ENCODE peak calls at places on chromosomes 4 and X, in six cellular contexts. E, U, W, Y, C and R are unnamed samples.

GRCh38 chr4:96983830-96984229 is 1143.9 kb downstream of the PDHA2 start:
- DNase-seq in E (no peak), U (no peak), W (no peak), Y (no peak), C (no peak), R (no peak)

GRCh38 chr4:29081230-29081955 is 1638.8 kb upstream of the PCDH7 start:
- DNase-seq in E (no peak), U (no peak), W (no peak), Y (no peak), C (no peak), R (no peak)

GRCh38 chr4:82044141-82044993 is 329.4 kb downstream of the HNRNPD start:
- DNase-seq in E (no peak), U (no peak), W (no peak), Y (peak), C (peak), R (peak)

GRCh38 chr4:34181311-34181808 is 2063.0 kb downstream of the ARAP2 start:
- DNase-seq in E (no peak), U (no peak), W (no peak), Y (no peak), C (no peak), R (no peak)

GRCh38 chrX:24014388-24015018 is 12.5 kb downstream of the KLHL15 start:
- DNase-seq in E (peak), U (no peak), W (no peak), Y (no peak), C (no peak), R (no peak)

GRCh38 chr4:15436515-15436914 is 8.7 kb downstream of the C1QTNF7 start:
- DNase-seq in E (no peak), U (no peak), W (no peak), Y (no peak), C (peak), R (no peak)

GRCh38 chr4:172962564-172963353 is 205.9 kb upstream of the GALNT7 start:
- DNase-seq in E (no peak), U (no peak), W (no peak), Y (no peak), C (no peak), R (no peak)

GRCh38 chrX:31333181-31333831 is 261.5 kb upstream of the FTHL17 start:
- DNase-seq in E (no peak), U (peak), W (no peak), Y (no peak), C (no peak), R (no peak)

GRCh38 chrX:102714994-102715393 is 2.7 kb downstream of the GPRASP2 start:
- DNase-seq in E (no peak), U (no peak), W (no peak), Y (peak), C (peak), R (no peak)

GRCh38 chr4:147361726-147362125 is 119.2 kb upstream of the EDNRA start:
- DNase-seq in E (no peak), U (no peak), W (no peak), Y (no peak), C (no peak), R (no peak)
- H3K4me3 ChIP-seq in E (no peak), U (no peak), W (no peak), Y (no peak), C (no peak), R (no peak)

DNA sequence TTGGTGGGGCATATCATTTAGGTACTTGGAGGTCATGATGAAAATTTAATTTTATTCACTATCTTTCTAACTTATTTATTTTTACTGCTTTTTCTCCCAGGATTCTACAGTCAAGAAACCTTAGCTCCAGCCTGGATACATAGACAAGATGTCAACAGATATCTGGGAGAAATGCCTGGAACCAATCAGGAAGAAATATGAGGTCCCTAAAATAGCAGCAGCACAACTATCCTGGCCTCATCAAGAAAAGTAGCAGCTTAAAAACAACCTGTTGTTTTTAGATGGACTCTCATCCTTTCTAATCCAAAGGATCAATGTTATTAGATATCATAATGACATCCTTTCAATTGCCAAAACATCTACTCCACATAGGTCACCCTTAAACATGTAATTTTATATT is 54.5 kb downstream of the MAOB start:
- DNase-seq in E (no peak), U (no peak), W (no peak), Y (no peak), C (no peak), R (no peak)
- TF ChIP-seq CTCF in E (no peak), U (no peak), W (no peak), Y (no peak), C (no peak), R (no peak)

GRCh38 chrX:104113237-104113965 is 1.1 kb downstream of the ZCCHC18 start:
- DNase-seq in E (no peak), U (peak), W (peak), Y (peak), C (peak), R (no peak)
- TF ChIP-seq GABPA in E (no peak), U (no peak), W (no peak), Y (no peak), C (no peak), R (no peak)

GRCh38 chrX:47078129-47079043 is at the start of gene RGN:
- DNase-seq in E (no peak), U (no peak), W (peak), Y (peak), C (peak), R (no peak)
- H3K4me3 ChIP-seq in E (no peak), U (no peak), W (peak), Y (peak), C (no peak), R (no peak)

DNA sequence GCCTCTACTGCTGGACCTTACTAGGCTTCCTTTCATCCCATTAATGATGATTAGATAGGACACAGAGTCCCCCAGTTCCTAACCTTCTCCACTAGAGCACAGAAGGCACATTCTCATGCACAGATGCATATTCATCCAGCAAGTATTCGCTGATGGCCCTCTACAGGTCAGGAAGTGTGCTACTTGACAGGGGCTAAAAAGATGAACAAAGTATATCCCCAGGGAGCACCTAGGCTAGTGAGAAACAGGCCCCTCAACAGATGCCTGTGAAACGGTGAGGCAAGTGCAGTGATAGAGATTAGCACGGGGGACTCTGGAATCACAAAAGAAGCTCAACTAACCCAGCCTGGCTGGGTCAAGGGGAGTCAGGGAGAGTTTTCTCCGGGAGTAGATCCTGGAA is 95.8 kb downstream of the MGST2 start:
- DNase-seq in E (no peak), U (peak), W (peak), Y (no peak), C (peak), R (no peak)
- TF ChIP-seq CTCF in E (peak), U (peak), W (peak), Y (no peak), C (peak), R (no peak)

GRCh38 chr4:88672987-88673386 is 24.6 kb downstream of the NAP1L5 start:
- DNase-seq in E (no peak), U (peak), W (peak), Y (peak), C (peak), R (no peak)
- TF ChIP-seq GABPA in E (no peak), U (no peak), W (no peak), Y (no peak), C (no peak), R (no peak)

DNA sequence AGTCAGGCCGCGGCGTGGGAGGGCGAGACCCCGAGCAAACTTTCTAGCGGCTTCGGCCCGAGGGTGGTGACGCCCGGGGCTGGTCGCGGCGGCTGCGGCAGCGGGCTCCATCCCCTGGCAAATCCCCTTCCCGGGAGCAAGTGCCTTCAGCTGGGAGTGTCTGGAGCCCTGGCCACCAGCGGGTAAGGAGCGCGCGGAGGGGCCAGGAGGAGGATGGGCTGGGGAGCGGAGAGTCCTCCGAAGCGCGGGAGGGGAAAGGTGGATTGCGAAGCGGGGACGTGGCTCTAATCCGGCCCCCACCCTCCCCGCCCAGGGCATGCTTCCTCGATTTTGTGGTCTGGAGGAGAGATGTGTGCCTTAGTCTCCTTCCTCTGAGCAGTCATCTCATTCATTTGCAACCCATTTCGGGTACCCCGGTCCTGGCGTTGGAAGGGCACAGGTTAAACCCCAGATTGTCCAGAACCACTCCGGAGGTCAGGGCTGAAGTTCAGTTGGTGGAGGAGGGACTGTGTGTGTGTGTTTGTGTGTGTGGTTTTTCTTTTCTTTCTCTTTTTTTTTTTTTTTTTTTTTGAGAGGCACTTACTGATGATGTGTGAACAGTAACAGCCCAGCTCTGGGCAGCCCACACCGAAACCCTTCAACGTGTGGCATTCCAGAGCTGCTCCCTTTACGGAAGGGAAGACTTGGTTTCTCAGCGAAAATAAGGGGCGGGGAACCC is 499 bp downstream of the SGMS2 start:
- DNase-seq in E (no peak), U (peak), W (no peak), Y (peak), C (peak), R (no peak)
- H3K4me3 ChIP-seq in E (no peak), U (peak), W (peak), Y (peak), C (peak), R (peak)

GRCh38 chrX:97587171-97587570 is 703.5 kb downstream of the RPA4 start:
- DNase-seq in E (no peak), U (no peak), W (no peak), Y (no peak), C (peak), R (no peak)
- TF ChIP-seq CTCF in E (no peak), U (no peak), W (no peak), Y (no peak), C (no peak), R (no peak)

GRCh38 chrX:68719181-68719903 is 71.9 kb downstream of the STARD8 start:
- DNase-seq in E (no peak), U (no peak), W (no peak), Y (no peak), C (no peak), R (no peak)

GRCh38 chrX:68719904-68720614 is 72.6 kb downstream of the STARD8 start:
- DNase-seq in E (no peak), U (no peak), W (peak), Y (no peak), C (no peak), R (peak)

GRCh38 chrX:68718443-68718820 is 71.0 kb downstream of the STARD8 start:
- DNase-seq in E (no peak), U (no peak), W (no peak), Y (no peak), C (no peak), R (no peak)

GRCh38 chrX:68717196-68717595 is 69.7 kb downstream of the STARD8 start:
- DNase-seq in E (no peak), U (no peak), W (no peak), Y (no peak), C (no peak), R (no peak)

GRCh38 chrX:68717663-68718442 is 70.4 kb downstream of the STARD8 start:
- DNase-seq in E (no peak), U (no peak), W (no peak), Y (no peak), C (no peak), R (no peak)
- TF ChIP-seq GABPA in E (no peak), U (no peak), W (no peak), Y (no peak), C (no peak), R (no peak)

DNA sequence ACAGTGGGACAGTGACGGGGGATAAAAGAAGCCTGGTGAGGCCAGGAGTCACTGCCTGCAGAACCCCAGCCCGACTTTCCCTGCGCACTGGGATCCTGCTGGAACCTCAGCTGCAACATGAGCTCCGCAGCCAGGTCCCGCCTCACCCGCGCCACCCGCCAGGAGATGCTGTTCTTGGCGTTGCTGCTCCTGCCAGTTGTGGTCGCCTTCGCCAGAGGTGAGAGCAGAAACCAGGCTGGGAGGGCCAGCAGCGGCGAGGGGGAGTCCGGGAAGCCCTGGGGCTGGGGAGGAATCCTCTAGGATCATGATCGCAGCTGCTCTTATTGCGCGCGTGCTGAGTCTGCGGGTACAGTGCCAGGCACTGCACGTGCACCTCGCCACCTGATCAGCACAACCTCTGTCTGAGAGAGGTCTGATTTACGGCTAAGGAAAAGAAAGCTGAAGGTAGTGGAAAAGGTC is at the start of gene PF4V1:
- DNase-seq in E (no peak), U (no peak), W (no peak), Y (peak), C (no peak), R (no peak)
- H3K4me3 ChIP-seq in E (no peak), U (no peak), W (no peak), Y (peak), C (no peak), R (no peak)